ENCODE peak calls at places on chromosomes 2 and 18, in eight cellular contexts. One of them, this sample, is unnamed.

GRCh38 chr2:161905389-161906046 is 168.5 kb downstream of the DPP4 start:
- DNase-seq in posterior cingulate gyrus: no peak
- DNase-seq in amniotic stem cell: no peak
- DNase-seq in stimulated activated CD4-positive, alpha-beta T cell treated with anti-CD3 and anti-CD28 coated beads, TNF-alpha, amount 100 ng/mL, for 4 hours: no peak
- DNase-seq in T-helper 1 cell: no peak
- DNase-seq in HT1080: peak
- DNase-seq in body of pancreas: no peak
- DNase-seq in activated naive CD4-positive, alpha-beta T cell: no peak
- DNase-seq in this sample: peak

GRCh38 chr2:241577413-241578122 is 19.0 kb downstream of the BOK start:
- DNase-seq in amniotic stem cell: no peak
- DNase-seq in T-helper 1 cell: no peak
- DNase-seq in HT1080: no peak
- DNase-seq in stimulated activated CD4-positive, alpha-beta T cell treated with anti-CD3 and anti-CD28 coated beads, TNF-alpha, amount 100 ng/mL, for 4 hours: no peak
- DNase-seq in activated naive CD4-positive, alpha-beta T cell: no peak
- DNase-seq in body of pancreas: no peak
- DNase-seq in posterior cingulate gyrus: peak
- DNase-seq in this sample: no peak

GRCh38 chr2:100017633-100018032 is 124.8 kb downstream of the AFF3 start:
- DNase-seq in body of pancreas: no peak
- DNase-seq in T-helper 1 cell: no peak
- DNase-seq in amniotic stem cell: no peak
- DNase-seq in stimulated activated CD4-positive, alpha-beta T cell treated with anti-CD3 and anti-CD28 coated beads, TNF-alpha, amount 100 ng/mL, for 4 hours: no peak
- DNase-seq in posterior cingulate gyrus: no peak
- DNase-seq in HT1080: no peak
- DNase-seq in activated naive CD4-positive, alpha-beta T cell: no peak
- DNase-seq in this sample: no peak

GRCh38 chr18:5294113-5294617 is 1.4 kb downstream of the ZBTB14 start:
- DNase-seq in HT1080: no peak
- DNase-seq in amniotic stem cell: no peak
- DNase-seq in body of pancreas: peak
- DNase-seq in posterior cingulate gyrus: no peak
- DNase-seq in activated naive CD4-positive, alpha-beta T cell: no peak
- DNase-seq in stimulated activated CD4-positive, alpha-beta T cell treated with anti-CD3 and anti-CD28 coated beads, TNF-alpha, amount 100 ng/mL, for 4 hours: no peak
- DNase-seq in T-helper 1 cell: no peak
- DNase-seq in this sample: no peak

GRCh38 chr18:70019136-70019535 is 71.5 kb upstream of the CD226 start:
- DNase-seq in activated naive CD4-positive, alpha-beta T cell: no peak
- DNase-seq in posterior cingulate gyrus: no peak
- DNase-seq in body of pancreas: no peak
- DNase-seq in stimulated activated CD4-positive, alpha-beta T cell treated with anti-CD3 and anti-CD28 coated beads, TNF-alpha, amount 100 ng/mL, for 4 hours: no peak
- DNase-seq in amniotic stem cell: no peak
- DNase-seq in T-helper 1 cell: no peak
- DNase-seq in HT1080: no peak
- DNase-seq in this sample: no peak

GRCh38 chr2:100029460-100029859 is 112.9 kb downstream of the AFF3 start:
- DNase-seq in HT1080: no peak
- DNase-seq in amniotic stem cell: no peak
- DNase-seq in activated naive CD4-positive, alpha-beta T cell: no peak
- DNase-seq in T-helper 1 cell: no peak
- DNase-seq in posterior cingulate gyrus: no peak
- DNase-seq in body of pancreas: no peak
- DNase-seq in stimulated activated CD4-positive, alpha-beta T cell treated with anti-CD3 and anti-CD28 coated beads, TNF-alpha, amount 100 ng/mL, for 4 hours: no peak
- DNase-seq in this sample: no peak

GRCh38 chr18:58091099-58091611 is 47.1 kb downstream of the NEDD4L start:
- DNase-seq in amniotic stem cell: no peak
- DNase-seq in body of pancreas: peak
- DNase-seq in activated naive CD4-positive, alpha-beta T cell: no peak
- DNase-seq in posterior cingulate gyrus: no peak
- DNase-seq in stimulated activated CD4-positive, alpha-beta T cell treated with anti-CD3 and anti-CD28 coated beads, TNF-alpha, amount 100 ng/mL, for 4 hours: no peak
- DNase-seq in HT1080: peak
- DNase-seq in T-helper 1 cell: no peak
- DNase-seq in this sample: no peak

GRCh38 chr2:27095745-27096651 is 9.4 kb downstream of the KHK start:
- DNase-seq in activated naive CD4-positive, alpha-beta T cell: no peak
- DNase-seq in posterior cingulate gyrus: peak
- DNase-seq in stimulated activated CD4-positive, alpha-beta T cell treated with anti-CD3 and anti-CD28 coated beads, TNF-alpha, amount 100 ng/mL, for 4 hours: no peak
- DNase-seq in HT1080: peak
- DNase-seq in T-helper 1 cell: peak
- DNase-seq in body of pancreas: peak
- DNase-seq in amniotic stem cell: no peak
- DNase-seq in this sample: no peak